ENCODE peak calls at places on chromosome 6, in eight cellular contexts. Q is iris pigment epithelial cell; B is ovary; K is amygdala; S is GM04504; N is memory B cell; X is stimulated activated CD4-positive, alpha-beta T cell treated with anti-CD3 and anti-CD28 coated beads, Interleukin-12 subunit alpha, Interleukin-12 subunit beta, amount 100 ng/mL, for 48 hours; G is GM20000. I is an unnamed sample.

GRCh38 chr6:36852481-36853147 is 13.4 kb upstream of the CPNE5 start:
- DNase-seq in G (no peak), Q (peak), X (no peak), S (peak), K (no peak), N (no peak), B (no peak), I (peak)

GRCh38 chr6:30396833-30397479 is 52.0 kb downstream of the RPP21 start:
- DNase-seq in N (peak), S (peak), Q (peak), K (peak), B (peak), G (peak), X (peak), I (peak)

GRCh38 chr6:133809406-133809805 is 79.5 kb upstream of the TCF21 start:
- DNase-seq in S (no peak), G (no peak), K (no peak), B (no peak), N (no peak), Q (peak), X (no peak), I (no peak)

GRCh38 chr6:37565267-37566208 is 65.8 kb upstream of the CCDC167 start:
- DNase-seq in B (peak), S (no peak), G (peak), X (no peak), N (no peak), Q (no peak), K (no peak), I (peak)

GRCh38 chr6:107704377-107705013 is 119.6 kb downstream of the SCML4 start:
- DNase-seq in N (peak), Q (peak), S (no peak), G (peak), X (no peak), K (no peak), B (no peak), I (peak)

GRCh38 chr6:165439928-165440554 is 130.6 kb upstream of the C6orf118 start:
- DNase-seq in Q (peak), N (no peak), S (peak), K (no peak), X (no peak), G (peak), B (no peak), I (peak)

GRCh38 chr6:62737792-62738191 is 451.8 kb upstream of the KHDRBS2 start:
- DNase-seq in B (no peak), X (no peak), Q (no peak), K (no peak), N (no peak), G (no peak), S (no peak), I (no peak)

GRCh38 chr6:169789146-169789943 is 37.9 kb downstream of the ERMARD start:
- DNase-seq in B (peak), S (no peak), N (no peak), K (no peak), G (no peak), X (no peak), Q (no peak), I (peak)

GRCh38 chr6:42505377-42505702 is 53.6 kb upstream of the TRERF1 start:
- DNase-seq in Q (peak), X (no peak), B (no peak), K (no peak), G (no peak), S (peak), N (no peak), I (no peak)